ENCODE peak calls at places on chromosomes 4 and X, in nine cellular contexts. P, N, D, Y, T, S, Q, K and C are unnamed samples.

GRCh38 chr4:140315970-140316369 is 57.5 kb upstream of the SCOC start:
- DNase-seq in K (no peak), Y (no peak), P (no peak), Q (no peak), D (no peak), T (no peak), N (no peak), S (peak; percentile 29), C (no peak)

GRCh38 chr4:153521995-153522799 is 56.0 kb downstream of the TMEM131L start:
- DNase-seq in K (no peak), N (no peak), Y (no peak), Q (no peak), D (no peak), S (peak; percentile 54), T (no peak), P (no peak), C (no peak)

GRCh38 chr4:58301384-58301783 is 1191.2 kb upstream of the IGFBP7 start:
- DNase-seq in Q (no peak), D (no peak), N (no peak), P (no peak), K (no peak), T (no peak), Y (peak; percentile 8), S (no peak), C (no peak)

GRCh38 chr4:122884504-122884903 is 37.9 kb downstream of the NUDT6 start:
- DNase-seq in P (no peak), Q (no peak), N (no peak), Y (no peak), S (no peak), D (no peak), T (no peak), K (no peak), C (no peak)

GRCh38 chr4:161203865-161204264 is 959.9 kb downstream of the FSTL5 start:
- DNase-seq in Q (no peak), P (no peak), T (no peak), S (no peak), D (no peak), K (no peak), N (no peak), Y (no peak), C (no peak)

GRCh38 chr4:177574446-177574845 is 132.2 kb upstream of the AGA start:
- DNase-seq in Q (peak; percentile 44), T (no peak), P (no peak), S (no peak), Y (peak; percentile 22), K (no peak), N (no peak), D (peak; percentile 27), C (no peak)

GRCh38 chrX:82335772-82336171 is 1133.9 kb downstream of the SH3BGRL start:
- DNase-seq in P (no peak), K (no peak), T (no peak), S (no peak), N (no peak), Q (no peak), Y (no peak), D (no peak), C (no peak)

GRCh38 chr4:3834186-3834920 is 68.2 kb downstream of the ADRA2C start:
- DNase-seq in K (no peak), P (no peak), D (no peak), N (no peak), S (peak; percentile 63), Q (no peak), Y (no peak), T (no peak), C (no peak)

GRCh38 chr4:81198151-81198550 is 16.9 kb downstream of the PRKG2 start:
- DNase-seq in K (no peak), Y (peak; percentile 2), S (no peak), D (no peak), P (no peak), T (no peak), N (no peak), Q (no peak), C (no peak)

GRCh38 chr4:118076958-118077766 is 42.9 kb downstream of the NDST3 start:
- DNase-seq in N (peak; percentile 46), P (no peak), S (no peak), D (peak; percentile 22), T (no peak), Q (peak; percentile 51), Y (peak; percentile 15), K (peak; percentile 34), C (peak; percentile 13)

GRCh38 chr4:108851346-108851745 is 88.5 kb upstream of the ETNPPL start:
- DNase-seq in P (no peak), Y (no peak), S (no peak), D (no peak), K (peak; percentile 20), T (no peak), N (peak; percentile 27), Q (no peak), C (peak; percentile 36)